ENCODE peak calls at places on chromosome 4, in four cellular contexts. K is Right ventricle myocardium superior; X is endothelial cell of umbilical vein; C is activated naive CD4-positive, alpha-beta T cell treated with anti-CD3 and anti-CD28 coated beads, Interleukin-2, amount 10 ng/mL, durations not matched to agents 7 days and 5 days. G is an unnamed sample.

GRCh38 chr4:92988301-92988700 is 684.5 kb downstream of the GRID2 start:
- DNase-seq in X (no peak), C (no peak), K (no peak), G (no peak)

GRCh38 chr4:27429260-27429970 is 568.8 kb downstream of the STIM2 start:
- DNase-seq in C (no peak), K (no peak), X (no peak), G (no peak)

GRCh38 chr4:27398911-27399310 is 538.3 kb downstream of the STIM2 start:
- DNase-seq in K (no peak), X (no peak), C (no peak), G (no peak)

GRCh38 chr4:186948361-186949291 is 225.0 kb upstream of the FAT1 start:
- DNase-seq in C (no peak), K (no peak), X (no peak), G (no peak)

GRCh38 chr4:10897076-10897475 is 212.5 kb upstream of the CLNK start:
- DNase-seq in K (no peak), C (no peak), X (no peak), G (no peak)

GRCh38 chr4:151098191-151098590 is 1.2 kb upstream of the RPS3A start:
- DNase-seq in K (peak), X (no peak), C (no peak), G (peak)

GRCh38 chr4:24248674-24249644 is 335.4 kb downstream of the DHX15 start:
- DNase-seq in C (no peak), X (no peak), K (peak), G (no peak)

GRCh38 chr4:119113033-119113655 is 22.5 kb upstream of the MYOZ2 start:
- DNase-seq in C (no peak), X (peak), K (no peak), G (no peak)

GRCh38 chr4:1047106-1047975 is 35.9 kb downstream of the FGFRL1 start:
- DNase-seq in C (no peak), K (peak), X (peak), G (peak)

GRCh38 chr4:22473268-22473667 is 42.6 kb downstream of the ADGRA3 start:
- DNase-seq in X (peak), K (no peak), C (no peak), G (no peak)

GRCh38 chr4:74283614-74284013 is 24.7 kb upstream of the EPGN start:
- DNase-seq in K (no peak), X (no peak), C (no peak), G (no peak)

GRCh38 chr4:77073106-77073858 is 2.5 kb downstream of the CCNI start:
- DNase-seq in K (no peak), C (no peak), X (peak), G (no peak)

GRCh38 chr4:18524667-18525066 is 503.1 kb upstream of the LCORL start:
- DNase-seq in C (no peak), X (peak), K (no peak), G (no peak)

GRCh38 chr4:40718571-40718970 is 31.2 kb upstream of the NSUN7 start:
- DNase-seq in X (no peak), K (no peak), C (no peak), G (no peak)

GRCh38 chr4:159102623-159103405 is at the start of gene RAPGEF2:
- DNase-seq in X (peak), C (peak), K (peak), G (peak)

GRCh38 chr4:22485751-22486150 is 30.1 kb downstream of the ADGRA3 start:
- DNase-seq in C (no peak), K (no peak), X (no peak), G (no peak)

GRCh38 chr4:37453004-37453360 is 208.4 kb downstream of the NWD2 start:
- DNase-seq in X (peak), K (no peak), C (peak), G (no peak)

GRCh38 chr4:57303012-57303751 is 193.0 kb upstream of the IGFBP7 start:
- DNase-seq in X (peak), K (no peak), C (no peak), G (no peak)

GRCh38 chr4:30208731-30209435 is 511.3 kb upstream of the PCDH7 start:
- DNase-seq in C (no peak), X (no peak), K (no peak), G (no peak)